ENCODE peak calls at places on chromosomes 12 and 14, in nine cellular contexts. One of them, this sample, is unnamed.
A peak's percentile ranks its signal among the peaks of the same experiment; 100 is the strongest.

GRCh38 chr12:111443586-111443985 is 37.9 kb downstream of the SH2B3 start:
- DNase-seq in fibroblast of the aortic adventitia: peak; percentile 37
- DNase-seq in cardiac muscle cell: no peak
- DNase-seq in dorsolateral prefrontal cortex: no peak
- DNase-seq in OCI-LY7: no peak
- DNase-seq in fibroblast of mammary gland: peak; percentile 75
- DNase-seq in breast epithelium: no peak
- DNase-seq in upper lobe of left lung: no peak
- DNase-seq in coronary artery: peak; percentile 59
- DNase-seq in this sample: peak; percentile 73

GRCh38 chr12:91414147-91414546 is 231.5 kb upstream of the DCN start:
- DNase-seq in cardiac muscle cell: no peak
- DNase-seq in breast epithelium: no peak
- DNase-seq in dorsolateral prefrontal cortex: no peak
- DNase-seq in OCI-LY7: no peak
- DNase-seq in upper lobe of left lung: no peak
- DNase-seq in fibroblast of the aortic adventitia: no peak
- DNase-seq in coronary artery: no peak
- DNase-seq in fibroblast of mammary gland: no peak
- DNase-seq in this sample: no peak

GRCh38 chr12:80064951-80065350 is 34.4 kb upstream of the OTOGL start:
- DNase-seq in fibroblast of the aortic adventitia: no peak
- DNase-seq in OCI-LY7: no peak
- DNase-seq in fibroblast of mammary gland: no peak
- DNase-seq in coronary artery: no peak
- DNase-seq in dorsolateral prefrontal cortex: no peak
- DNase-seq in upper lobe of left lung: no peak
- DNase-seq in cardiac muscle cell: no peak
- DNase-seq in breast epithelium: no peak
- DNase-seq in this sample: no peak

GRCh38 chr14:102187583-102188001 is 47.9 kb downstream of the WDR20 start:
- DNase-seq in fibroblast of mammary gland: peak; percentile 14
- DNase-seq in upper lobe of left lung: no peak
- DNase-seq in fibroblast of the aortic adventitia: peak; percentile 26
- DNase-seq in OCI-LY7: no peak
- DNase-seq in coronary artery: no peak
- DNase-seq in dorsolateral prefrontal cortex: no peak
- DNase-seq in breast epithelium: no peak
- DNase-seq in cardiac muscle cell: no peak
- DNase-seq in this sample: no peak

GRCh38 chr12:109762071-109762672 is 48.5 kb downstream of the FAM222A start:
- DNase-seq in upper lobe of left lung: no peak
- DNase-seq in OCI-LY7: no peak
- DNase-seq in fibroblast of mammary gland: no peak
- DNase-seq in dorsolateral prefrontal cortex: peak; percentile 15
- DNase-seq in fibroblast of the aortic adventitia: no peak
- DNase-seq in cardiac muscle cell: no peak
- DNase-seq in coronary artery: peak; percentile 31
- DNase-seq in breast epithelium: peak; percentile 31
- DNase-seq in this sample: no peak

GRCh38 chr12:50185975-50186663 is 18.9 kb upstream of the CERS5 start:
- DNase-seq in fibroblast of the aortic adventitia: peak; percentile 85
- DNase-seq in coronary artery: no peak
- DNase-seq in breast epithelium: no peak
- DNase-seq in fibroblast of mammary gland: no peak
- DNase-seq in OCI-LY7: no peak
- DNase-seq in cardiac muscle cell: peak; percentile 57
- DNase-seq in dorsolateral prefrontal cortex: no peak
- DNase-seq in upper lobe of left lung: no peak
- DNase-seq in this sample: peak; percentile 63

GRCh38 chr14:24086193-24086955 is 7.7 kb upstream of the PCK2 start:
- DNase-seq in fibroblast of the aortic adventitia: no peak
- DNase-seq in breast epithelium: no peak
- DNase-seq in OCI-LY7: no peak
- DNase-seq in upper lobe of left lung: no peak
- DNase-seq in coronary artery: no peak
- DNase-seq in fibroblast of mammary gland: no peak
- DNase-seq in cardiac muscle cell: no peak
- DNase-seq in dorsolateral prefrontal cortex: no peak
- DNase-seq in this sample: no peak

GRCh38 chr14:22883191-22883976 is at the start of gene REM2:
- DNase-seq in fibroblast of the aortic adventitia: no peak
- DNase-seq in upper lobe of left lung: no peak
- DNase-seq in coronary artery: no peak
- DNase-seq in OCI-LY7: no peak
- DNase-seq in breast epithelium: no peak
- DNase-seq in dorsolateral prefrontal cortex: no peak
- DNase-seq in cardiac muscle cell: no peak
- DNase-seq in fibroblast of mammary gland: no peak
- DNase-seq in this sample: no peak

GRCh38 chr12:123483602-123484273 is 25.8 kb downstream of the SNRNP35 start:
- DNase-seq in coronary artery: no peak
- DNase-seq in cardiac muscle cell: no peak
- DNase-seq in fibroblast of mammary gland: no peak
- DNase-seq in dorsolateral prefrontal cortex: no peak
- DNase-seq in upper lobe of left lung: no peak
- DNase-seq in fibroblast of the aortic adventitia: no peak
- DNase-seq in OCI-LY7: peak; percentile 48
- DNase-seq in breast epithelium: no peak
- DNase-seq in this sample: no peak

DNA sequence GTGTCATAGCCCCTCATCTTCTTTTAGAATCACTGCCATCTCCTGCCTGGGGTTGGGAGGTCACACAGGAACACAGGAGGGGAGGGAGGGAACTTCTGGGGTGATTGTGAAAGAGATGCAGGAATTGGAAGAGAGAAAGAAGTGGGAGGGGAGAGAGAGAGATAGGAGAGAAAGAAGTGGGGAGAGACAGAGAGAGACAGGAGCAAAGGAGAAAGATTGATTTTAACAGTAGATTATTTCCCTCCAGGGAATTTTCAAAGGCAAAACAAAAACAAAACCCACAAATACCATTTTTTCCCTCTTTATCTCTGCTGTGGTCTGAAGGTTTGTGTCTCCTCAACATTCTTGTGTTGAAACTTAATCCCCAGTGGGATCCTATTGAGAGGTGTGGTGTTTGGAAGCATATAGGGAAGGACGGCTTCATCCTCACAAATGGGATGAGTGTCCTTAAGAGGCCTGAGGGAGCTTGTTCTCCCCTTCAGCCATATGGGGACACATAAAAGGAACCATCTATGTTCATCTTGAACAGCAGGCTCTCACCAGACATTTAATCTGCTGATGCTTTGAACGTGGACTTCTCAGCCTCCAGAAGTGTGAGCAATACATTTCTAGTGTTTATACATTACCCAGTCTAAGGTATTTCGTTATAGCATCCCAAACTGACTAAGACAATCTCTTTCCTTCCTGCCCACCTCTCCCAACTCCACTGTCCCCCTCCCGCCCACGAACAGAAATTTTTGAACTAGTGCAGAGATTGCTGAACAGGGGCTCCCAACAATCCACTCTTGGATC is 134.9 kb upstream of the MAX start:
- DNase-seq in breast epithelium: no peak
- DNase-seq in dorsolateral prefrontal cortex: no peak
- DNase-seq in OCI-LY7: no peak
- DNase-seq in fibroblast of mammary gland: peak; percentile 79
- DNase-seq in cardiac muscle cell: peak; percentile 75
- DNase-seq in upper lobe of left lung: no peak
- DNase-seq in coronary artery: no peak
- DNase-seq in fibroblast of the aortic adventitia: peak; percentile 86
- DNase-seq in this sample: peak; percentile 57
- H3K4me3 ChIP-seq in breast epithelium: no peak overlapping the region
- H3K4me3 ChIP-seq in dorsolateral prefrontal cortex: no peak overlapping the region
- H3K4me3 ChIP-seq in OCI-LY7: no peak overlapping the region
- H3K4me3 ChIP-seq in fibroblast of mammary gland: no peak overlapping the region
- H3K4me3 ChIP-seq in cardiac muscle cell: no peak overlapping the region
- H3K4me3 ChIP-seq in upper lobe of left lung: no peak overlapping the region
- H3K4me3 ChIP-seq in coronary artery: no peak overlapping the region
- H3K4me3 ChIP-seq in fibroblast of the aortic adventitia: no peak overlapping the region
- H3K4me3 ChIP-seq in this sample: no peak overlapping the region

GRCh38 chr12:74752196-74752595 is 214.6 kb downstream of the ATXN7L3B start:
- DNase-seq in cardiac muscle cell: no peak
- DNase-seq in dorsolateral prefrontal cortex: no peak
- DNase-seq in OCI-LY7: no peak
- DNase-seq in upper lobe of left lung: no peak
- DNase-seq in fibroblast of the aortic adventitia: no peak
- DNase-seq in coronary artery: no peak
- DNase-seq in fibroblast of mammary gland: no peak
- DNase-seq in breast epithelium: no peak
- DNase-seq in this sample: no peak

DNA sequence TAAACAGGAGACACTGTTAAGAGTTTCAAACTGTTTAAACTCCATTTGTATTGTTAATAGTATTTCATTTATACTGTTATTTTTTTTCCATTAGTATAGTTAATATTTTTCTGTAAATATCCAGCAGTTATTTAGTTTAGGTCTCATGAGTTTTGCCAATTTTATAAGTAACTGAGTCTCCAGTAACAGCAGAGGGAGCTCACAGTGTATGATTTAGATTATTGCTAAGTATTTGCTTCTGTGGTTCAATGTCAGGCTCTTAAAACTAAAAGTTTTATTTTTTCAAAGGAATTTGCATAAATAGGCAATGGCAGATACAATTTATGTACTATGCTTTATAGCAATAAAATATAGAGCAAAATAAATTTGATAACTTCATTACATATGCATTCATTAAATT is 209.7 kb downstream of the ATXN7L3B start:
- DNase-seq in fibroblast of mammary gland: peak; percentile 10
- DNase-seq in upper lobe of left lung: no peak
- DNase-seq in breast epithelium: no peak
- DNase-seq in cardiac muscle cell: no peak
- DNase-seq in coronary artery: no peak
- DNase-seq in OCI-LY7: no peak
- DNase-seq in fibroblast of the aortic adventitia: peak; percentile 28
- DNase-seq in dorsolateral prefrontal cortex: no peak
- DNase-seq in this sample: peak; percentile 37
- TF ChIP-seq CTCF in fibroblast of mammary gland: no peak
- TF ChIP-seq CTCF in upper lobe of left lung: no peak
- TF ChIP-seq CTCF in breast epithelium: no peak
- TF ChIP-seq CTCF in cardiac muscle cell: no peak
- TF ChIP-seq CTCF in coronary artery: no peak
- TF ChIP-seq CTCF in OCI-LY7: peak; percentile 13
- TF ChIP-seq CTCF in fibroblast of the aortic adventitia: peak; percentile 2
- TF ChIP-seq CTCF in dorsolateral prefrontal cortex: no peak
- TF ChIP-seq CTCF in this sample: no peak

GRCh38 chr12:93247313-93248057 is 130.2 kb upstream of the NUDT4 start:
- DNase-seq in breast epithelium: no peak
- DNase-seq in OCI-LY7: peak; percentile 7
- DNase-seq in coronary artery: no peak
- DNase-seq in fibroblast of the aortic adventitia: peak; percentile 46
- DNase-seq in fibroblast of mammary gland: no peak
- DNase-seq in dorsolateral prefrontal cortex: no peak
- DNase-seq in upper lobe of left lung: no peak
- DNase-seq in cardiac muscle cell: peak; percentile 78
- DNase-seq in this sample: no peak

GRCh38 chr12:93244514-93245077 is 133.1 kb upstream of the NUDT4 start:
- DNase-seq in upper lobe of left lung: no peak
- DNase-seq in breast epithelium: no peak
- DNase-seq in fibroblast of the aortic adventitia: no peak
- DNase-seq in cardiac muscle cell: no peak
- DNase-seq in dorsolateral prefrontal cortex: no peak
- DNase-seq in fibroblast of mammary gland: no peak
- DNase-seq in coronary artery: no peak
- DNase-seq in OCI-LY7: no peak
- DNase-seq in this sample: no peak

GRCh38 chr12:93243689-93244513 is 133.8 kb upstream of the NUDT4 start:
- DNase-seq in fibroblast of the aortic adventitia: peak; percentile 82
- DNase-seq in fibroblast of mammary gland: peak; percentile 82
- DNase-seq in upper lobe of left lung: no peak
- DNase-seq in OCI-LY7: peak; percentile 17
- DNase-seq in dorsolateral prefrontal cortex: no peak
- DNase-seq in coronary artery: no peak
- DNase-seq in cardiac muscle cell: peak; percentile 94
- DNase-seq in breast epithelium: no peak
- DNase-seq in this sample: peak; percentile 93

GRCh38 chr12:93243382-93243688 is 134.4 kb upstream of the NUDT4 start:
- DNase-seq in OCI-LY7: no peak
- DNase-seq in dorsolateral prefrontal cortex: no peak
- DNase-seq in fibroblast of mammary gland: no peak
- DNase-seq in coronary artery: no peak
- DNase-seq in cardiac muscle cell: no peak
- DNase-seq in breast epithelium: no peak
- DNase-seq in upper lobe of left lung: no peak
- DNase-seq in fibroblast of the aortic adventitia: no peak
- DNase-seq in this sample: no peak

DNA sequence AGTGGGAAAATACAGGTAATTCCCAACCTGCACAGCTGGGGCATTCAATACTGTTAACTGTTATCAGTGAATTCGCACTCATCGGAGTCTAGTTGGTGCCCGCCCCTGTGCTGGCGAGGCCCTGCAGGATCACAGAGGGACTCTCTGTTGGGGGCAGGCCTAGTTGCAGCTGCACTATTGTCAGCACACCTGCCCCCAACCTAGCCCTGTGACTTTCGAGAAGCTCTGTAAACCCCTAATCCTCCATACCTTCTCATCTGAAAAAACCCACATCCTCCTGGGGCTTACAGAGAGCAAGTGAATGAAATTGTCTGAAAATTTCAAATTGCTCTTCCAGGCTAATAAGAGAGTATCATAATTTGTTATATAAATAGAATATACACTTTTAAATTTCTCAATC is 132.2 kb upstream of the NUDT4 start:
- DNase-seq in coronary artery: no peak
- DNase-seq in OCI-LY7: peak; percentile 83
- DNase-seq in fibroblast of the aortic adventitia: no peak
- DNase-seq in cardiac muscle cell: no peak
- DNase-seq in upper lobe of left lung: peak; percentile 17
- DNase-seq in breast epithelium: no peak
- DNase-seq in dorsolateral prefrontal cortex: no peak
- DNase-seq in fibroblast of mammary gland: no peak
- DNase-seq in this sample: no peak
- H3K4me3 ChIP-seq in coronary artery: no peak overlapping the region
- H3K4me3 ChIP-seq in OCI-LY7: no peak overlapping the region
- H3K4me3 ChIP-seq in fibroblast of the aortic adventitia: no peak overlapping the region
- H3K4me3 ChIP-seq in cardiac muscle cell: no peak overlapping the region
- H3K4me3 ChIP-seq in upper lobe of left lung: no peak overlapping the region
- H3K4me3 ChIP-seq in breast epithelium: no peak overlapping the region
- H3K4me3 ChIP-seq in dorsolateral prefrontal cortex: no peak overlapping the region
- H3K4me3 ChIP-seq in fibroblast of mammary gland: no peak overlapping the region
- H3K4me3 ChIP-seq in this sample: no peak overlapping the region

DNA sequence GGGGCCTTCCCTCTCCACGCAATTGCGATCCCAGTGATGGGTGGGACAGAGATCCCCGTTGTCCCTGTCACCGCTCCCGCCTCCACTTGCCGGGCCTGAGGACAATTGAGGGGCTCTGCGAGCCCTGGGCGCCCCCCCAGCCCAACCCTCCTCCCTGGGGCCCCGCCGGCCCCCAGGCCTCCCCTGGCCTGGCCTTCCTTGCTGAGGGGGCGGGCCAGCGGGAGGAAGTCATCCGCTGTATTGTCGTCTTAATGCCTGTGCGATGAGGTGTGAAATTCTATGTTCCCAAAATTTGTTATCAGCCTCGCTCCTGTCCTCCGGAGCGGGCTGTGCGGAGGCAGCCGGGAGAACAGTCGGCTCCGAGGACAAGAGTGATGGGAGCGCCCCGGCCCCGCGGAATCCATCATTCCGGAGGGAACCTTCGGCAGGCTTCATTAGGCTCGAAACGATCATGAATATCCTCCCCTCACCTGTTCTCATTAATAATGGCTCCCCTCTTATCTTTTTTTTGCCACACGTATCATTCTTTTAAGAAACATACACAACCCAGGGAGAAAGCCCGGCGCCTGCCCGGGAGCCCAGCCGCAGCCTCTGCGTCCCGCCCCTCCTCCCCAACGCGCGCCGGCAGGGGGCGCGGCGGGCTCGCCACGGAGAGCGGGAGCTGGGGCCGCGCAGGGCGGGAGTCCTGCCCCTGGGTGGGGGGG is 17.3 kb upstream of the DLK1 start:
- DNase-seq in fibroblast of the aortic adventitia: peak; percentile 31
- DNase-seq in OCI-LY7: no peak
- DNase-seq in coronary artery: no peak
- DNase-seq in upper lobe of left lung: peak; percentile 90
- DNase-seq in fibroblast of mammary gland: peak; percentile 30
- DNase-seq in dorsolateral prefrontal cortex: no peak
- DNase-seq in cardiac muscle cell: peak; percentile 57
- DNase-seq in breast epithelium: no peak
- DNase-seq in this sample: peak; percentile 54
- TF ChIP-seq CTCF in fibroblast of the aortic adventitia: peak; percentile 48
- TF ChIP-seq CTCF in OCI-LY7: no peak
- TF ChIP-seq CTCF in coronary artery: peak; percentile 37
- TF ChIP-seq CTCF in upper lobe of left lung: peak; percentile 57
- TF ChIP-seq CTCF in fibroblast of mammary gland: peak; percentile 32
- TF ChIP-seq CTCF in dorsolateral prefrontal cortex: no peak
- TF ChIP-seq CTCF in cardiac muscle cell: peak; percentile 77
- TF ChIP-seq CTCF in breast epithelium: no peak
- TF ChIP-seq CTCF in this sample: no peak